ENCODE peak calls at places on chromosomes 12 and 14, in seven cellular contexts. A is fibroblast of lung, M is lower lobe of right lung, X is adrenal gland, Y is right atrium auricular region, H is ovary, G is kidney. S is an unnamed sample. For H3K4me1, the result is how much of the 10 kb centered on the place peaks cover.

GRCh38 chr12:89951694-89952060 is 243.0 kb upstream of the ATP2B1 start:
- DNase-seq in A (no peak), M (no peak), X (no peak), Y (no peak), H (no peak), G (no peak), S (no peak)

GRCh38 chr14:70601162-70601561 is 707 bp upstream of the MED6 start:
- DNase-seq in A (peak), M (no peak), X (no peak), Y (no peak), H (no peak), G (no peak), S (no peak)

GRCh38 chr14:80150301-80150700 is 61.0 kb downstream of the DIO2 start:
- DNase-seq in A (no peak), M (no peak), X (no peak), Y (no peak), H (no peak), G (no peak), S (no peak)

GRCh38 chr14:74825008-74825407 is 50.9 kb downstream of the PROX2 start:
- DNase-seq in A (peak), M (no peak), X (no peak), Y (no peak), H (no peak), G (no peak), S (no peak)

GRCh38 chr14:83217492-83217891 is 1683.8 kb upstream of the SEL1L start:
- DNase-seq in A (peak), M (no peak), X (no peak), Y (no peak), H (no peak), G (peak), S (peak)

GRCh38 chr14:80494769-80495168 is 283.5 kb upstream of the DIO2 start:
- DNase-seq in A (no peak), M (no peak), X (no peak), Y (no peak), H (no peak), G (no peak), S (no peak)

GRCh38 chr12:22858849-22859569 is 234.0 kb downstream of the ETNK1 start:
- DNase-seq in A (peak), M (no peak), X (no peak), Y (no peak), H (no peak), G (no peak), S (no peak)

GRCh38 chr12:120276734-120277133 is 11.2 kb upstream of the PXN start:
- DNase-seq in A (peak), M (no peak), X (no peak), Y (no peak), H (no peak), G (no peak), S (no peak)

GRCh38 chr14:35285168-35285990 is 6.8 kb upstream of the PSMA6 start:
- DNase-seq in A (no peak), M (no peak), X (no peak), Y (no peak), H (no peak), G (no peak), S (no peak)

GRCh38 chr12:100077367-100077766 is 65.3 kb downstream of the BLTP3B start:
- DNase-seq in A (peak), M (no peak), X (no peak), Y (no peak), H (no peak), G (no peak), S (no peak)

GRCh38 chr12:90978117-90978770 is 23.3 kb upstream of the CCER1 start:
- DNase-seq in A (peak), M (no peak), X (no peak), Y (no peak), H (no peak), G (no peak), S (no peak)

GRCh38 chr12:5694759-5695409 is 250.2 kb downstream of the ANO2 start:
- DNase-seq in A (no peak), M (no peak), X (no peak), Y (no peak), H (no peak), G (no peak), S (no peak)

GRCh38 chr12:27525373-27525772 is 1.4 kb downstream of the PPFIBP1 start:
- DNase-seq in A (peak), M (no peak), X (no peak), Y (no peak), H (no peak), G (no peak), S (peak)

GRCh38 chr12:100141998-100142850 is 450 bp downstream of the BLTP3B start:
- DNase-seq in A (no peak), M (peak), X (peak), Y (no peak), H (peak), G (peak), S (peak)

GRCh38 chr14:44170099-44170498 is 337.0 kb downstream of the FSCB start:
- DNase-seq in A (peak), M (no peak), X (no peak), Y (no peak), H (no peak), G (no peak), S (no peak)

GRCh38 chr14:94797887-94798286 is 28.0 kb upstream of the GSC start:
- DNase-seq in A (no peak), M (no peak), X (no peak), Y (no peak), H (no peak), G (no peak), S (no peak)

GRCh38 chr12:121568971-121569808 is 11.6 kb downstream of the KDM2B start:
- DNase-seq in A (peak), M (peak), X (no peak), Y (peak), H (no peak), G (peak), S (no peak)

GRCh38 chr12:45671254-45671653 is 58.3 kb upstream of the ARID2 start:
- DNase-seq in A (peak), M (no peak), X (no peak), Y (no peak), H (no peak), G (no peak), S (no peak)

GRCh38 chr14:31127690-31128089 is 79.9 kb downstream of the HECTD1 start:
- DNase-seq in A (no peak), M (no peak), X (no peak), Y (no peak), H (no peak), G (no peak), S (no peak)

GRCh38 chr12:23950011-23950774 is 723 bp upstream of the SOX5 start:
- DNase-seq in A (no peak), M (no peak), X (peak), Y (peak), H (no peak), G (no peak), S (no peak)

GRCh38 chr14:91245029-91245428 is 525 bp upstream of the GPR68 start:
- DNase-seq in A (no peak), M (no peak), X (no peak), Y (no peak), H (no peak), G (no peak), S (no peak)

GRCh38 chr14:55446833-55447232 is 6.4 kb upstream of the TBPL2 start:
- DNase-seq in A (peak), M (no peak), X (peak), Y (no peak), H (no peak), G (no peak), S (no peak)

GRCh38 chr12:14614704-14615121 is 47.0 kb upstream of the PLBD1 start:
- DNase-seq in A (no peak), M (no peak), X (no peak), Y (no peak), H (no peak), G (no peak), S (peak)

GRCh38 chr12:32821293-32822089 is 65.8 kb upstream of the YARS2 start:
- DNase-seq in A (no peak), M (no peak), X (no peak), Y (no peak), H (no peak), G (no peak), S (no peak)

GRCh38 chr12:111218499-111218898 is 150.4 kb downstream of the PHETA1 start:
- DNase-seq in A (no peak), M (no peak), X (no peak), Y (no peak), H (no peak), G (no peak), S (no peak)

GRCh38 chr12:125530876-125531275 is 465.6 kb downstream of the AACS start:
- DNase-seq in A (no peak), M (no peak), X (no peak), Y (no peak), H (no peak), G (no peak), S (no peak)

GRCh38 chr14:72608391-72609204 is 285.3 kb downstream of the DPF3 start:
- DNase-seq in A (peak), M (no peak), X (no peak), Y (peak), H (no peak), G (no peak), S (peak)

GRCh38 chr12:89411846-89412245 is 59.5 kb upstream of the DUSP6 start:
- DNase-seq in A (no peak), M (no peak), X (no peak), Y (no peak), H (no peak), G (no peak), S (no peak)

GRCh38 chr12:130254476-130255276 is 83.0 kb upstream of the PIWIL1 start:
- DNase-seq in A (no peak), M (no peak), X (no peak), Y (no peak), H (no peak), G (no peak), S (no peak)

GRCh38 chr12:64323476-64324225 is 66.9 kb downstream of the C12orf56 start:
- DNase-seq in A (no peak), M (no peak), X (no peak), Y (no peak), H (no peak), G (no peak), S (no peak)
- H3K27ac ChIP-seq in A (no peak), M (no peak), X (no peak), Y (no peak), H (no peak), G (no peak), S (no peak)

GRCh38 chr12:105222726-105223357 is 13.1 kb downstream of the APPL2 start:
- DNase-seq in A (no peak), M (no peak), X (no peak), Y (no peak), H (no peak), G (no peak), S (no peak)

GRCh38 chr12:105222326-105222655 is 13.7 kb downstream of the APPL2 start:
- DNase-seq in A (no peak), M (no peak), X (no peak), Y (no peak), H (no peak), G (no peak), S (no peak)

GRCh38 chr12:105223358-105223840 is 12.6 kb downstream of the APPL2 start:
- DNase-seq in A (no peak), M (no peak), X (no peak), Y (no peak), H (no peak), G (no peak), S (no peak)

GRCh38 chr12:105224399-105224798 is 11.6 kb downstream of the APPL2 start:
- DNase-seq in A (no peak), M (no peak), X (no peak), Y (no peak), H (no peak), G (no peak), S (no peak)

DNA sequence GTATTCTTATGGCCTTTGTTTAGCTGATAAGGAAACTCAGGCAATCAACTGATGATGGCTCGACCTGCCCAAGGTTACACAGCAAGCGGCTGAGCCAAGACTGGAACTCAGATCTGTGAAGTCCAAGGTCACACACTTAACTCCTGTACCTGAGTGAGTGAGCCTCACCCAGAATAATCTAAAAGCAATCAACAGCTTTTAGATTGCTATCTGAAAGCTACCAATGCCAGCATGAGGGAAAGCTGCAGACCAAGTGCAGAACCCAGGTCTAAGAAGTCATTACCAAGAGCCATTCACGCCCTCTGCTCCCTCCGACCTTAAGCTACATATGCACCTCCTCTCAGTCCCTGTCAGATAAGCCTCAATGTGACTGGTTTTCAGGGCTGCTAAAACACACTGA is 12.1 kb downstream of the APPL2 start:
- DNase-seq in A (no peak), M (no peak), X (no peak), Y (no peak), H (no peak), G (no peak), S (no peak)
- H3K4me1 ChIP-seq in A (under half), M (under half), X (half or more), Y (under half), H (under half), G (under half), S (under half)

GRCh38 chr12:118358607-118359540 is 13.8 kb downstream of the TAOK3 start:
- DNase-seq in A (no peak), M (no peak), X (no peak), Y (no peak), H (no peak), G (no peak), S (no peak)

GRCh38 chr12:118355838-118356237 is 16.9 kb downstream of the TAOK3 start:
- DNase-seq in A (no peak), M (no peak), X (no peak), Y (no peak), H (no peak), G (no peak), S (no peak)

GRCh38 chr12:118358008-118358359 is 14.7 kb downstream of the TAOK3 start:
- DNase-seq in A (no peak), M (no peak), X (no peak), Y (no peak), H (no peak), G (no peak), S (no peak)

GRCh38 chr12:118356809-118357326 is 15.8 kb downstream of the TAOK3 start:
- DNase-seq in A (peak), M (no peak), X (no peak), Y (no peak), H (no peak), G (no peak), S (no peak)

DNA sequence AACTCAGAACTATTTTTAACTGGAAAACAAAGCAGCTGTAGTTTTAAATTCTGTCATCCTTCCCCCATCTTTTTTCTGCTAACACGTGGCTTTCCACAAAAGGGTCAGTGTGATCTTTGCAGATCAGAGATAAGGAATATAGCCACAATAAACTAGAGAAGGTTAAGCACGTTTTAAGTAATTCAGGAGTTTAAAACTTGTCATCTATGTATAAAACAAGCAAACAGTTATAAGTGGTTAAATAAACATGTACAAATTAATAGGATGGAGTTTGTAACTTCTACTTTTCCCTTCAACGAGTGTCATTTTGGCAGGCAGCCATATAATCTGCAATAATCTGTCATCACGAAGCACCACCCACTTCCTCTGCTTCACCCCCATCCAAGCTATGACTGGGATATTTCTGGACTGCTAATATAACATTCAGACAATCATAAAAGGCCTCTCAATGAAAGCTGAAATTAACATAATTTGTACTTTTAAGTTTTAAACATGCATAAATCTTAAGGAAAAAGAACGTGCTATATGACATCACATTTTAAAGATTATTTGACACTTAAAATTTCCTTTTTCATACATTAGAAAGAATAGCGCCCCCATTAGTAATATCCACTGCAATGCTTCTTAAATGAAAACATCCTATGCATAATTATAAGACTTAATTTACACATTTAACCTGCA is 15.2 kb downstream of the TAOK3 start:
- DNase-seq in A (peak), M (no peak), X (peak), Y (no peak), H (no peak), G (no peak), S (peak)
- TF ChIP-seq CTCF in A (no peak), M (peak), X (no peak), Y (no peak), H (no peak), G (no peak), S (no peak)

DNA sequence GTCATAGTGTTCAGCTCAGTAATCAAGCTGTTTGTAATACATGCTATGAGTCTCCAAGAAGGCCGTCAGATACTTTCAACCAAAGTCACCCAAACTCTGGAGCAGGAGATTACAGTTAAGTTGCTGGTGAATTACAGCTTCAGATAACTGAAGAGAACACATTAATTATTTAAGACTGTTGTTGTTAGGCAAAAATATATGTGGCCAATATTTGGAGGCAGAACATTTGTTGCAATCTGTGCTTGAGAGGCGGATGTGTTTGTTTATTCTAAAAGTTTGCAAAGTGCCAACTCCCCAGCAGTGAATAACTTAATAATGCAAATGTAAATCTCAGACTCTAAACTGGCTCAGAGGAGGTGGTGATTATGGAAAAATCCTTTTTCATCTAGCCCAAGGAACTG is 300.7 kb upstream of the TBX3 start:
- DNase-seq in A (peak), M (no peak), X (no peak), Y (no peak), H (no peak), G (no peak), S (no peak)
- H3K27ac ChIP-seq in A (no peak), M (no peak), X (no peak), Y (no peak), H (no peak), G (no peak), S (no peak)

GRCh38 chr12:10701843-10702242 is 21.3 kb downstream of the YBX3 start:
- DNase-seq in A (no peak), M (no peak), X (no peak), Y (no peak), H (no peak), G (no peak), S (no peak)
- H3K4me1 ChIP-seq in A (under half), M (under half), X (under half), Y (under half), H (under half), G (under half), S (under half)

GRCh38 chr12:107129315-107129930 is 36.1 kb upstream of the CRY1 start:
- DNase-seq in A (no peak), M (no peak), X (no peak), Y (no peak), H (no peak), G (no peak), S (no peak)

GRCh38 chr12:107125833-107126232 is 32.5 kb upstream of the CRY1 start:
- DNase-seq in A (no peak), M (no peak), X (no peak), Y (no peak), H (no peak), G (no peak), S (no peak)

GRCh38 chr12:107127482-107128185 is 34.3 kb upstream of the CRY1 start:
- DNase-seq in A (no peak), M (no peak), X (no peak), Y (no peak), H (no peak), G (no peak), S (no peak)

GRCh38 chr12:107130830-107131760 is 37.7 kb upstream of the CRY1 start:
- DNase-seq in A (no peak), M (no peak), X (no peak), Y (no peak), H (no peak), G (no peak), S (no peak)

DNA sequence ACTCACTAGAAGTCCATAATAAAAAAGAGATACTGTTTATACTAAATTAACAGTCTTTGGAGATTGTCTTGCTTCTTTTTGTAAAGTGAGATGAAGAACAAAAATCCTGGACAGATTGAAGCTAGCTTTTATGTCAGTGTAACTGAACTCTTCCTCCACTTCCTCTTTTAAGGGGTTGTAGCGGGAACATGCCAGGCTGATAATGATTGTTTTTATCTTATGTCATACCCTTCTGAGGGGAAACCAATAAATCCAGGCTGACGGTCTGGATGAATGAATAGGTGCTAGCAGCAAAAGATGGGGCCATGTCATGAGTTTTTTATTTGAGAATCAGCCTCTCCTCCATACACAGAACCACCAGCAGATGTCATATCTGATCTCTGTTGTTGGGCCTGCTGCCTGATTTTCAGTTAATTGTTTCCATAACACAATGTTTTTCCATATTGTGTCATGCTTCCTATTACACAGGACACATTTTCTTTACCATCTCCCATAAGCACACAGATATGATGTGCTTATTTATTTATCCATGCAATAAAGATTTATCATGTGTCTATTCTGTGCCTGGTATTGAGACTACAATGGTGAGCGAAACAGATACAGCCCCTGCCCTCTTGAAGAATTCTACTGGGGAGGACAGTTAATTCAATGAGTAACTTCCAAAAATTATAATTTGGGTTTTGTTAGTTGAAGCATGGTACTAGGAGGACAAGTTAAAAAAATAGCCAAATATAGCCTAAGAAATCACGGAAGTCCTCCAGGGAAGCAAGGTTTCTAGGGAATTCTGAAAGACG is 33.5 kb upstream of the CRY1 start:
- DNase-seq in A (no peak), M (no peak), X (no peak), Y (no peak), H (no peak), G (no peak), S (no peak)
- TF ChIP-seq CTCF in A (peak), M (no peak), X (no peak), Y (no peak), H (no peak), G (peak), S (no peak)

DNA sequence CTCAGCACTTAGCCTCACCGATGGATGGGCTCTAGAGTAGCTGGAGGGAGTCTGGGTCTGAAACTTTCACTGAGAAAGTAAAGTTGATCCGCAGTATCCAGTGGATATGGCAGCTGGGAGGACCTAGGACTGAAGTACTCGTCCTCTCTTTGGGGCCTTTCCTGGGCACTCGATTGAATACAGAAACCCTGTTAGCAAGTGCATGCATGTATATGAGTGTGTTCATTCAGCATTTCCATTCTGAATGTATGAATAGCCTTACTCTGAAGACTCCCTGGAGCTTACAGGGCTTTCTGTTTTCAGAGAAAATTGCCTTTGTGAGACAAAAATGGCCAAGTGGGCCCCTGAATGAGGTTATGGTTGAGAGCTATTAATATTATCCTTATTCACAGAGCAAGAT is 62.8 kb downstream of the DAD1 start:
- DNase-seq in A (no peak), M (no peak), X (no peak), Y (no peak), H (no peak), G (no peak), S (no peak)
- H3K27ac ChIP-seq in A (no peak), M (no peak), X (no peak), Y (no peak), H (no peak), G (no peak), S (no peak)

S was measured in colonic mucosa.